ENCODE peak calls at places on chromosomes 3 and 15, in nine cellular contexts. H is right cardiac atrium; Z is anterior cingulate cortex; B is skeletal muscle cell; R is stimulated activated CD8-positive, alpha-beta memory T cell treated with anti-CD3 and anti-CD28 coated beads, Interleukin-7, amount 100 ng/mL, for 1 hour; P is T47D; Q is ACHN; S is mesenteric fat pad; J is osteocyte. U is an unnamed sample.

GRCh38 chr3:170178631-170179030 is 2.9 kb downstream of the PHC3 start:
- DNase-seq in J (no peak), B (no peak), S (no peak), H (no peak), P (no peak), Q (no peak), Z (no peak), R (no peak), U (no peak)

GRCh38 chr3:99430348-99431134 is 207.9 kb upstream of the COL8A1 start:
- DNase-seq in R (no peak), Z (no peak), P (no peak), B (no peak), H (no peak), J (no peak), Q (no peak), S (no peak), U (no peak)

GRCh38 chr3:42961633-42962032 is 17.5 kb upstream of the GASK1A start:
- DNase-seq in Z (peak), J (no peak), Q (peak), S (no peak), R (no peak), H (no peak), P (peak), B (peak), U (peak)

GRCh38 chr3:31014317-31015040 is 120.0 kb upstream of the GADL1 start:
- DNase-seq in R (no peak), B (no peak), Q (no peak), J (no peak), P (no peak), S (no peak), Z (no peak), H (no peak), U (no peak)

GRCh38 chr3:125054436-125055164 is 1.2 kb downstream of the HEG1 start:
- DNase-seq in S (peak), Q (peak), H (no peak), Z (peak), R (no peak), P (peak), J (no peak), B (no peak), U (peak)

GRCh38 chr3:16151109-16151508 is 23.4 kb upstream of the GALNT15 start:
- DNase-seq in Z (peak), R (no peak), P (no peak), H (peak), Q (no peak), B (peak), J (no peak), S (no peak), U (peak)

GRCh38 chr3:47976135-47976758 is 40.0 kb downstream of the MAP4 start:
- DNase-seq in Z (no peak), P (no peak), H (no peak), B (no peak), Q (no peak), S (no peak), R (no peak), J (no peak), U (no peak)

GRCh38 chr3:130991126-130991525 is 35.5 kb downstream of the ASTE1 start:
- DNase-seq in H (no peak), P (no peak), Z (no peak), Q (no peak), S (no peak), B (no peak), J (no peak), R (no peak), U (no peak)

GRCh38 chr3:161691677-161692076 is 195.1 kb downstream of the OTOL1 start:
- DNase-seq in P (no peak), B (no peak), J (no peak), Z (no peak), Q (no peak), S (no peak), H (no peak), R (no peak), U (no peak)

GRCh38 chr3:23115171-23115877 is 87.8 kb upstream of the UBE2E2 start:
- DNase-seq in S (no peak), J (no peak), P (peak), R (no peak), Q (no peak), H (no peak), Z (no peak), B (no peak), U (no peak)

GRCh38 chr3:37223084-37223975 is 48.9 kb upstream of the LRRFIP2 start:
- DNase-seq in Z (no peak), P (peak), S (no peak), B (no peak), J (no peak), Q (peak), H (no peak), R (no peak), U (no peak)

GRCh38 chr15:40029979-40030893 is 8.7 kb downstream of the SRP14 start:
- DNase-seq in B (no peak), S (no peak), R (no peak), H (no peak), J (no peak), Q (peak), Z (no peak), P (peak), U (peak)

GRCh38 chr3:113275876-113276580 is 64.7 kb downstream of the BOC start:
- DNase-seq in J (no peak), H (peak), P (peak), R (no peak), Z (peak), B (peak), Q (no peak), S (no peak), U (peak)

GRCh38 chr15:51097553-51098330 is 3.0 kb upstream of the TNFAIP8L3 start:
- DNase-seq in S (no peak), Q (no peak), R (no peak), B (no peak), Z (no peak), H (no peak), J (no peak), P (no peak), U (peak)

GRCh38 chr3:156551746-156552145 is 3.2 kb downstream of the SSR3 start:
- DNase-seq in S (no peak), B (no peak), Z (no peak), J (no peak), P (no peak), R (no peak), H (no peak), Q (peak), U (peak)

GRCh38 chr3:119184808-119185690 is 11.7 kb downstream of the UPK1B start:
- DNase-seq in B (peak), Z (no peak), J (no peak), R (no peak), P (no peak), H (no peak), S (no peak), Q (peak), U (peak)

GRCh38 chr3:157534725-157535161 is 31.5 kb upstream of the VEPH1 start:
- DNase-seq in P (peak), S (no peak), J (no peak), Z (no peak), R (no peak), Q (no peak), B (no peak), H (no peak), U (no peak)

GRCh38 chr3:34924961-34925360 is 714.4 kb upstream of the ARPP21 start:
- DNase-seq in Z (no peak), S (no peak), J (no peak), R (no peak), H (no peak), B (no peak), P (no peak), Q (no peak), U (no peak)

GRCh38 chr3:14405886-14406238 is 3.5 kb downstream of the SLC6A6 start:
- DNase-seq in R (no peak), Q (peak), J (no peak), P (peak), B (no peak), H (no peak), Z (no peak), S (no peak), U (no peak)

GRCh38 chr3:125960456-125961288 is 8.3 kb upstream of the ROPN1B start:
- DNase-seq in P (no peak), S (no peak), J (no peak), H (no peak), Q (no peak), R (no peak), Z (no peak), B (no peak), U (no peak)

GRCh38 chr15:73440571-73440970 is 2.4 kb upstream of the REC114 start:
- DNase-seq in S (no peak), H (no peak), B (no peak), P (no peak), Z (no peak), Q (no peak), R (no peak), J (no peak), U (no peak)

GRCh38 chr3:123750659-123751420 is 133.3 kb downstream of the MYLK start:
- DNase-seq in B (peak), Z (no peak), Q (peak), P (peak), R (no peak), S (no peak), H (no peak), J (no peak), U (peak)

GRCh38 chr15:74656935-74657535 is 38.8 kb downstream of the EDC3 start:
- DNase-seq in P (no peak), Q (no peak), B (no peak), R (no peak), H (no peak), J (no peak), S (no peak), Z (peak), U (no peak)

GRCh38 chr3:1272541-1273265 is 179.9 kb downstream of the CNTN6 start:
- DNase-seq in Z (no peak), P (no peak), B (no peak), J (no peak), H (no peak), Q (no peak), R (no peak), S (no peak), U (no peak)

GRCh38 chr15:88262064-88262463 is 5.5 kb upstream of the NTRK3 start:
- DNase-seq in R (no peak), P (no peak), Q (no peak), J (no peak), S (no peak), Z (no peak), B (no peak), H (no peak), U (no peak)

GRCh38 chr15:86863226-86863915 is 783.7 kb downstream of the AGBL1 start:
- DNase-seq in B (peak), P (peak), J (no peak), Q (peak), R (no peak), Z (no peak), S (no peak), H (no peak), U (peak)

GRCh38 chr3:11908981-11909698 is 62.5 kb upstream of the TAMM41 start:
- DNase-seq in P (no peak), Z (no peak), B (no peak), J (peak), R (no peak), H (no peak), Q (no peak), S (peak), U (no peak)

GRCh38 chr3:36258381-36258780 is 121.9 kb upstream of the STAC start:
- DNase-seq in J (no peak), Q (no peak), R (no peak), S (no peak), B (no peak), P (no peak), H (no peak), Z (no peak), U (no peak)

GRCh38 chr3:12483364-12483763 is 916 bp upstream of the TSEN2 start:
- DNase-seq in S (no peak), J (no peak), B (no peak), Q (peak), R (no peak), H (no peak), P (no peak), Z (no peak), U (peak)

GRCh38 chr3:73493543-73494314 is 131.0 kb downstream of the PDZRN3 start:
- DNase-seq in B (no peak), P (no peak), Q (no peak), Z (no peak), J (no peak), H (no peak), R (no peak), S (no peak), U (peak)

GRCh38 chr15:75199347-75199976 is 2.2 kb upstream of the C15orf39 start:
- DNase-seq in J (no peak), S (no peak), P (no peak), R (no peak), Z (no peak), Q (no peak), B (no peak), H (no peak), U (no peak)

GRCh38 chr3:158152186-158152585 is 42.3 kb downstream of the RSRC1 start:
- DNase-seq in J (no peak), P (no peak), R (no peak), Q (peak), S (no peak), B (peak), H (peak), Z (no peak), U (peak)

GRCh38 chr3:141331370-141332318 is 36.7 kb upstream of the ZBTB38 start:
- DNase-seq in J (no peak), Q (peak), R (no peak), Z (no peak), B (peak), H (peak), P (no peak), S (no peak), U (peak)

GRCh38 chr3:45182915-45183881 is 37.0 kb upstream of the CDCP1 start:
- DNase-seq in J (peak), S (no peak), H (no peak), B (peak), R (no peak), Z (no peak), Q (peak), P (peak), U (peak)

GRCh38 chr3:123105201-123106189 is 38.7 kb downstream of the PDIA5 start:
- DNase-seq in J (no peak), H (no peak), B (no peak), Z (no peak), S (no peak), Q (peak), R (no peak), P (no peak), U (no peak)

GRCh38 chr3:53192608-53193007 is 31.6 kb downstream of the PRKCD start:
- DNase-seq in Z (no peak), R (no peak), S (no peak), B (no peak), J (no peak), P (peak), Q (no peak), H (no peak), U (no peak)

GRCh38 chr15:31339558-31339895 is 12.9 kb downstream of the KLF13 start:
- DNase-seq in Z (no peak), S (no peak), R (no peak), Q (no peak), B (no peak), J (no peak), P (no peak), H (no peak), U (no peak)

GRCh38 chr15:31177936-31178335 is 76.4 kb upstream of the TRPM1 start:
- DNase-seq in Q (no peak), H (no peak), Z (no peak), J (peak), B (no peak), R (no peak), S (no peak), P (no peak), U (no peak)

GRCh38 chr15:45743309-45744041 is 108.6 kb downstream of the SQOR start:
- DNase-seq in B (no peak), R (no peak), Z (no peak), P (no peak), H (no peak), Q (no peak), J (no peak), S (no peak), U (no peak)